ENCODE peak calls at places on chromosomes 4 and X, in four cellular contexts. M, Y, Z and T are unnamed samples.

GRCh38 chr4:13097971-13098370 is 386.2 kb downstream of the RAB28 start:
- DNase-seq in Y (no peak), M (no peak), Z (no peak), T (no peak)

GRCh38 chr4:157994863-157995262 is 178.0 kb downstream of the GASK1B start:
- DNase-seq in M (peak; percentile 96), Y (peak; percentile 75), Z (no peak), T (no peak)

GRCh38 chrX:150607200-150607599 is 38.8 kb downstream of the MTM1 start:
- DNase-seq in M (no peak), Y (no peak), Z (no peak), T (no peak)

GRCh38 chrX:129540725-129541184 is 696 bp downstream of the OCRL start:
- DNase-seq in Z (peak; percentile 22), M (peak; percentile 12), Y (peak; percentile 18), T (no peak)

GRCh38 chr4:1567519-1567807 is 116.7 kb downstream of the FAM53A start:
- DNase-seq in Z (no peak), Y (no peak), M (no peak), T (no peak)

GRCh38 chr4:8580321-8581093 is at the start of gene GPR78:
- DNase-seq in Y (peak; percentile 33), Z (peak; percentile 75), M (no peak), T (no peak)

GRCh38 chr4:7120341-7120740 is 52.5 kb upstream of the GRPEL1 start:
- DNase-seq in M (no peak), Z (peak; percentile 55), Y (peak; percentile 48), T (no peak)

GRCh38 chr4:99013402-99013843 is 17.9 kb downstream of the METAP1 start:
- DNase-seq in Z (no peak), Y (no peak), M (peak; percentile 57), T (no peak)

GRCh38 chr4:178823673-178824072 is 1381.4 kb upstream of the AGA start:
- DNase-seq in Z (no peak), M (no peak), Y (no peak), T (no peak)

GRCh38 chrX:1012678-1013300 is 199.7 kb downstream of the CRLF2 start:
- DNase-seq in Y (no peak), Z (no peak), M (no peak), T (no peak)

GRCh38 chr4:53943345-53944085 is 120.9 kb downstream of the CHIC2 start:
- DNase-seq in Y (peak; percentile 9), Z (no peak), M (no peak), T (no peak)

GRCh38 chr4:78213218-78213617 is 156.1 kb downstream of the FRAS1 start:
- DNase-seq in Z (no peak), Y (no peak), M (no peak), T (no peak)

GRCh38 chrX:139566981-139567380 is 36.4 kb downstream of the F9 start:
- DNase-seq in M (no peak), Z (no peak), Y (no peak), T (no peak)

GRCh38 chr4:81069706-81070331 is 39.3 kb downstream of the BMP3 start:
- DNase-seq in M (peak; percentile 82), Y (peak; percentile 85), Z (peak; percentile 81), T (peak; percentile 32)

GRCh38 chrX:38277802-38278201 is 49.5 kb downstream of the RPGR start:
- DNase-seq in M (peak; percentile 62), Z (no peak), Y (peak; percentile 41), T (no peak)

DNA sequence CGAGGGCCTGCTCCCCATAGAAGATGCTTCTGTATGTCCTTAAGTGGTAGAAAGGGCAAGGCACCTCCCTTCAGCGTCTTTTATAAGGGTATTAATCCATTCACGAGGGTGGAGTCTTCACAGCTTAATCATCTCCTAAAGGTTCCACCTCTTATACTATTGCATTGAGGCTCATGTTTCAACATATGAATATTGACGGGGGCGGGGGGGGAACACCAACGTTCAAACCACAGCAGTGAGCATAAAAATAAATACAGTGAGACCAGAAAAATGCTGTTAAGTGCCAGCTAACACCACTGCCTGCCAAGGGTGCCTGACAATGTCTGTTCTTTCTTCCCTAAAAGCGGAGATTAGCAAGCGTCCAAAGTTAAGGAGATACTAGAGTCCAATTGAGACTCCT is 323.3 kb downstream of the STK32B start:
- DNase-seq in M (no peak), Y (no peak), Z (no peak), T (no peak)
- TF ChIP-seq CHD4 in M (no peak), Y (no peak), Z (no peak), T (no peak)

GRCh38 chrX:96792047-96792446 is 91.7 kb upstream of the RPA4 start:
- DNase-seq in Z (no peak), M (no peak), Y (no peak), T (no peak)

GRCh38 chrX:96791559-96791958 is 92.1 kb upstream of the RPA4 start:
- DNase-seq in M (no peak), Y (no peak), Z (no peak), T (no peak)
- TF ChIP-seq HDAC2 in M (no peak), Y (no peak), Z (no peak), T (no peak)

DNA sequence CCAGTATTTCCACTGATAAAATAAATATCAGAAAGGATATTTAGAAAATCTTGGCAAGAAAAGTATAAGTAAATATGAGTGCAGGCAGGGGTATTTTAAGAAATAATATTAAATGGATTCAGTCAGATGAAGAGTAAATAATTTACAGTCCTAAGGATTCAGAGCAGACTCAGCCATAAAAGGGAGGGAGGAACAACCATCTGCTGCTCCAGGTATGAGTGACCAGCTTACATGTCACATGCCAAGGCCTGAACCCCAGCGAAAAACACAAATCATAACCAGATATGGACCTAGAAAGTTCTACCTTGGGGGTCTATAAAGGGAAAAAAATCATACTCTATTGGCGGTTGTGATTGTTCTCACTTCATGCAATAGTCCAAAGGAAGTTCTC is 166.8 kb downstream of the COL4A6 start:
- DNase-seq in Z (no peak), Y (no peak), M (no peak), T (no peak)
- TF ChIP-seq CHD4 in Z (no peak), Y (no peak), M (no peak), T (no peak)

GRCh38 chrX:48945517-48946348 is 11.7 kb downstream of the OTUD5 start:
- DNase-seq in Z (peak; percentile 72), Y (peak; percentile 61), M (peak; percentile 40), T (no peak)
- TF ChIP-seq HDAC2 in Z (no peak), Y (no peak), M (no peak), T (no peak)